ENCODE peak calls at places on chromosomes 12 and 14, in five cellular contexts. X, U, L, I and O are unnamed samples.

GRCh38 chr14:67668559-67668958 is 5.9 kb downstream of the VTI1B start:
- DNase-seq in X (peak), U (no peak), L (no peak), I (no peak), O (no peak)

GRCh38 chr12:130799051-130799450 is 40.0 kb downstream of the STX2 start:
- DNase-seq in X (no peak), U (no peak), L (peak), I (no peak), O (no peak)

GRCh38 chr14:68691031-68691864 is 101.6 kb downstream of the ZFP36L1 start:
- DNase-seq in X (no peak), U (no peak), L (no peak), I (peak), O (peak)

GRCh38 chr14:68513838-68514610 is 278.8 kb downstream of the ZFP36L1 start:
- DNase-seq in X (no peak), U (no peak), L (no peak), I (no peak), O (no peak)

GRCh38 chr14:94600148-94600545 is 12.0 kb upstream of the SERPINA3 start:
- DNase-seq in X (no peak), U (no peak), L (no peak), I (no peak), O (no peak)

GRCh38 chr12:115611477-115611876 is 666.0 kb downstream of the MED13L start:
- DNase-seq in X (no peak), U (no peak), L (no peak), I (peak), O (no peak)

GRCh38 chr14:52740751-52741150 is 10.8 kb downstream of the STYX start:
- DNase-seq in X (no peak), U (no peak), L (no peak), I (no peak), O (no peak)

GRCh38 chr14:37580146-37580545 is 14.9 kb downstream of the FOXA1 start:
- DNase-seq in X (no peak), U (no peak), L (peak), I (no peak), O (no peak)

GRCh38 chr12:26196424-26196722 is 1.0 kb downstream of the SSPN start:
- DNase-seq in X (no peak), U (peak), L (peak), I (peak), O (no peak)

GRCh38 chr12:67482751-67483661 is 165.5 kb upstream of the DYRK2 start:
- DNase-seq in X (no peak), U (peak), L (peak), I (peak), O (no peak)

GRCh38 chr12:89695830-89696229 is 12.8 kb downstream of the ATP2B1 start:
- DNase-seq in X (no peak), U (no peak), L (no peak), I (no peak), O (no peak)

GRCh38 chr12:75981247-75981646 is 50.3 kb downstream of the PHLDA1 start:
- DNase-seq in X (no peak), U (no peak), L (no peak), I (no peak), O (no peak)

GRCh38 chr12:65420941-65421340 is 142.5 kb downstream of the MSRB3 start:
- DNase-seq in X (no peak), U (peak), L (no peak), I (no peak), O (no peak)

GRCh38 chr14:90126260-90126659 is 64.5 kb downstream of the KCNK13 start:
- DNase-seq in X (no peak), U (no peak), L (no peak), I (no peak), O (no peak)

GRCh38 chr12:120700863-120701262 is 9.4 kb upstream of the UNC119B start:
- DNase-seq in X (no peak), U (no peak), L (no peak), I (no peak), O (no peak)

GRCh38 chr12:91099373-91099772 is 11.9 kb downstream of the LUM start:
- DNase-seq in X (no peak), U (no peak), L (no peak), I (no peak), O (no peak)

GRCh38 chr14:88986146-88986841 is 161.8 kb downstream of the TTC8 start:
- DNase-seq in X (no peak), U (peak), L (peak), I (peak), O (no peak)

GRCh38 chr12:3055712-3056467 is 21.3 kb upstream of the TSPAN9 start:
- DNase-seq in X (peak), U (peak), L (no peak), I (no peak), O (peak)

GRCh38 chr12:5200276-5201087 is 156.8 kb downstream of the KCNA5 start:
- DNase-seq in X (peak), U (no peak), L (peak), I (peak), O (peak)

GRCh38 chr14:70208380-70208779 is 19.6 kb upstream of the SLC8A3 start:
- DNase-seq in X (no peak), U (no peak), L (no peak), I (no peak), O (no peak)

GRCh38 chr14:89027097-89027740 is 202.8 kb downstream of the TTC8 start:
- DNase-seq in X (peak), U (peak), L (peak), I (no peak), O (peak)

GRCh38 chr14:91496790-91497189 is 13.3 kb downstream of the PPP4R3A start:
- DNase-seq in X (peak), U (no peak), L (no peak), I (no peak), O (no peak)

GRCh38 chr14:22536853-22537338 is 52.1 kb downstream of the DAD1 start:
- DNase-seq in X (peak), U (peak), L (peak), I (no peak), O (no peak)

GRCh38 chr12:120689397-120690082 is 2.6 kb downstream of the MLEC start:
- DNase-seq in X (peak), U (peak), L (no peak), I (no peak), O (no peak)

GRCh38 chr12:108400481-108400880 is 61.4 kb upstream of the CMKLR1 start:
- DNase-seq in X (no peak), U (no peak), L (no peak), I (no peak), O (no peak)

GRCh38 chr12:113805673-113806072 is 160.5 kb downstream of the RBM19 start:
- DNase-seq in X (no peak), U (no peak), L (no peak), I (no peak), O (no peak)

GRCh38 chr12:63857771-63858670 is 13.5 kb downstream of the SRGAP1 start:
- DNase-seq in X (no peak), U (peak), L (peak), I (no peak), O (no peak)

GRCh38 chr12:132117558-132117875 is 26.6 kb downstream of the DDX51 start:
- DNase-seq in X (peak), U (no peak), L (no peak), I (peak), O (no peak)

GRCh38 chr12:89618113-89618862 is 90.3 kb downstream of the ATP2B1 start:
- DNase-seq in X (no peak), U (peak), L (no peak), I (no peak), O (no peak)

GRCh38 chr14:88507208-88507607 is 47.6 kb downstream of the PTPN21 start:
- DNase-seq in X (no peak), U (no peak), L (no peak), I (no peak), O (no peak)

GRCh38 chr12:123971770-123972447 is 722 bp downstream of the CCDC92 start:
- DNase-seq in X (peak), U (peak), L (peak), I (peak), O (peak)

GRCh38 chr12:120290541-120291312 is 976 bp downstream of the RNU4-2 start:
- DNase-seq in X (peak), U (no peak), L (no peak), I (no peak), O (peak)

GRCh38 chr12:123801573-123802178 is 39.6 kb downstream of the DNAH10 start:
- DNase-seq in X (peak), U (peak), L (peak), I (no peak), O (no peak)

GRCh38 chr14:65332141-65332871 is 80.2 kb upstream of the FUT8 start:
- DNase-seq in X (no peak), U (peak), L (no peak), I (no peak), O (no peak)

GRCh38 chr14:77674931-77675330 is 32.9 kb downstream of the ALKBH1 start:
- DNase-seq in X (no peak), U (no peak), L (no peak), I (no peak), O (no peak)

GRCh38 chr12:106976013-106976658 is 10.8 kb downstream of the MTERF2 start:
- DNase-seq in X (no peak), U (peak), L (peak), I (no peak), O (no peak)

DNA sequence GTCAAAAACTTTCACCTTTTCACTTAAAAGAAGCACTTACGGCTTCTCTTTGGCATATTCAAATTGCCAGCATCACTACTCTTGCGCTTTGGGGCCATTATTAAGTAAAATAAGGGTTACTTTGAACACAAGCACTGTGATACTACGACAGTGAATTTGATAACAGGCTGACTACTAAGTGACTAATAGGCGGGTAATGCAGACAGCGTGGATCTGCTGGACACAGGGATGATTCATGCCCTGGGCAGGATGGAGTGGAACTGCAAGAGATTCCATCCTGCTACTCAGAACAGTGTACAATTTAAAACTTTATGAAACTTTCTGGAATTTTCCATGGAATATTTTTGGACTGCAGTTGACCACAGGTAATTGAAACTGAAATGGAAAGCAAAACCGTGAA is 45.9 kb downstream of the YEATS4 start:
- DNase-seq in X (no peak), U (peak), L (peak), I (no peak), O (no peak)
- H3K4me3 ChIP-seq in X (no peak), U (no peak), L (no peak), I (no peak), O (no peak)

DNA sequence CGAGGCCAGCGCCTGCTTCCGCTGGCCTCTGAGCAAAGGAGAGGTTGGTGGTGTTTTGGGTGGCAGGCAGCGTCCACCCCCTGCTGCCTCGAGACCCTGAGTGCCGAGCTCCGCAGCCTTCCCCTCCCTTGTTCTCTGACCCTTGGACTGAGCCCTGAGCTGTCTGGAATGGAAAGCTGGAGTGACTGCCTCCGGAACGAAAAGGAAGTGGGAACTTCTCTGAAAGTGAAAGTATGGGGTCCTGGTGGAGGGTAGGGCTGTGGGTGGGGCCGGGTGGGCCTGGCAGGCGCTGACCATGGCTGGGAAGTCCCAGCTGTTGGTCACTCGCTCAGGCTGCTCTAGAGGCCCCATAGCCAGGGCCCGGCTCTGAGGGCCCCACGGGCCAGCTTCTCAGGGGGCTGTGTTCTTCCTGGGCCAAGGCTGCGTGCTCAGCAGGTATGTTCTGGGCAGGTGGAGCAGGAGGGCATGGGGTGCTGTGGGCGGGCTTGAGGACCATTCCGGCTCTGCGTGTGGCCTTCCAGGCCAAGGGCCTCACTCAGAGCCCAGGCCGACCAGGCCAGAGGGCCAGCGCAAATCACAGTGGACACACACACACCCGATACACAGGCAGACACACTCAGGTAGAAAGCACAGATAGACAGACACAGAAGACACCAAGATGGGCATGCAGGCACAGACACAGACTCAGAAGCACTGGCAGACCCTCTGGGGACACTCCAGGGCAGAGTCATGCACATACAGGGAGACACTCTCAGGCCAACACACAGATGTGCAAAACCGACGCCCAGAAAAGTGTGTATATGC is at the start of gene EXOC3L4:
- DNase-seq in X (no peak), U (no peak), L (peak), I (no peak), O (no peak)
- H3K9ac ChIP-seq in X (no peak), U (peak), L (peak), I (no peak), O (no peak)

GRCh38 chr14:34087556-34087955 is 136.7 kb upstream of the EGLN3 start:
- DNase-seq in X (no peak), U (no peak), L (no peak), I (no peak), O (no peak)

GRCh38 chr14:34088918-34089317 is 138.0 kb upstream of the EGLN3 start:
- DNase-seq in X (no peak), U (no peak), L (no peak), I (no peak), O (no peak)

GRCh38 chr14:34094384-34094783 is 143.5 kb upstream of the EGLN3 start:
- DNase-seq in X (no peak), U (no peak), L (no peak), I (no peak), O (no peak)

GRCh38 chr14:34093878-34094277 is 143.0 kb upstream of the EGLN3 start:
- DNase-seq in X (no peak), U (no peak), L (no peak), I (no peak), O (no peak)

DNA sequence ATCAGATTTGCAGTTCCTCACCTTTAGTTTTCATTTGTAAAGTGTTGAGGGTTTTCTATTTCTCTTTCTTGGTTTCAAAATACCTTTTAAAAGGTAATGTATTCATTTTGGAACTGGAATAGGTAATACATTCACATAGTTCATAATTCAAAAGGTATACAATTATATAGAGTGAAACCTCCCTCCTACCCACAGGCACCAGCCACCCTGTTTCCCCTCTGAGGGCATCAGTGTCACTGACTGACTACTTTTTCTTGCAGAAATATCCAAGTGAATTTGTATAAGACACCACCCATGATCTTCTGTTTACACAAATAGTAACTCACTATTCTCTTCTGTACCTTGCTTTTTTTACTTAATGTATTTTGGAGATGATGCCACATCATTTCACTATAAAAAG is 139.6 kb upstream of the EGLN3 start:
- DNase-seq in X (no peak), U (no peak), L (no peak), I (no peak), O (no peak)
- H3K4me3 ChIP-seq in X (no peak), U (no peak), L (no peak), I (no peak), O (no peak)

GRCh38 chr12:32501835-32502333 is 102.5 kb downstream of the FGD4 start:
- DNase-seq in X (peak), U (peak), L (peak), I (peak), O (peak)
- H3K9ac ChIP-seq in X (no peak), U (no peak), L (no peak), I (no peak), O (peak)

DNA sequence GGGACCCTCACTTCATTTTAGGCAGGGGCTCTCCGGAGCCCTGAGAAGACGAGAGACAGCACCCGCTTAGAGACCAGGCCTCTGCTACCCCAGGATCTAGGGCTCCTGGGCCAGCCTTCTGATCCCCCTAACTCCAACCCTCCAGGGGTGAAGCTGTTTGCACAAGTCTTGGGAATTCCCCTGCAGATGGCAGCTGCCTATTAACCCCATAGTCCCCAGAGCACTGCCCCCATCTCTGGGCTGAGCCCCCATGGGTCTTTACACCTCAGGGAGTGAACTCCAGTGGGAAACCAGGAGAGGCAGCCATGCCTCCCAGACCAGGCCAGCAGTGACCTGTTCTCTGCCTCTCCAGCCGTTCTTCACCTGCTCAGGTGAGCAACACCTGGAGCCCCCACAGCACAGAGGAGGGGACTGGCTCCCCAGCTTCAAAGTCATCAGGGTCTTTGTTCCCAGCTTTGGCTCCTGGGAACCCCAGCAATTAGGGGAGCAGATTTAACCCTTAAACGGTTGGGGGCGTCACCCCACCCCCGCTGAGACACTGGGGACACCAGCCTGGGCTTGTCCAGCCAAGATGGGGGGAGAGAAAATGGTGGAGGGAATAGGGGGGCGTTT is 2.3 kb downstream of the WNT10B start:
- DNase-seq in X (no peak), U (no peak), L (no peak), I (peak), O (no peak)
- H3K4me3 ChIP-seq in X (no peak), U (no peak), L (no peak), I (no peak), O (peak)

GRCh38 chr14:92515510-92516343 is 2.1 kb downstream of the RIN3 start:
- DNase-seq in X (no peak), U (no peak), L (no peak), I (no peak), O (no peak)

GRCh38 chr14:92513966-92514843 is 624 bp downstream of the RIN3 start:
- DNase-seq in X (peak), U (peak), L (peak), I (no peak), O (peak)

GRCh38 chr14:92513204-92513965 is at the start of gene RIN3:
- DNase-seq in X (peak), U (peak), L (peak), I (peak), O (peak)

GRCh38 chr14:92516344-92516965 is 2.9 kb downstream of the RIN3 start:
- DNase-seq in X (no peak), U (no peak), L (no peak), I (no peak), O (no peak)

GRCh38 chr14:92514844-92515509 is 1.4 kb downstream of the RIN3 start:
- DNase-seq in X (no peak), U (no peak), L (no peak), I (no peak), O (no peak)
- H3K9ac ChIP-seq in X (no peak), U (peak), L (peak), I (peak), O (no peak)